ENCODE peak calls at places on chromosomes 4 and X, in seven cellular contexts. C is ureter; I is activated CD4-positive, alpha-beta T cell treated with anti-CD3 and anti-CD28 coated beads, Interleukin-2, amount 50 U/mL, for 4 hours; P is ACHN; W is fibroblast of pulmonary artery; H is transverse colon; O is 8988T. K is an unnamed sample.

GRCh38 chrX:134932528-134933217 is 58.1 kb upstream of the SMIM10 start:
- DNase-seq in C (no peak), I (no peak), P (peak), W (peak), H (no peak), O (no peak), K (no peak)

GRCh38 chrX:122739770-122740169 is 444.3 kb upstream of the GRIA3 start:
- DNase-seq in C (no peak), I (no peak), P (no peak), W (peak), H (no peak), O (no peak), K (no peak)

GRCh38 chr4:109011241-109012031 is 248.6 kb upstream of the ETNPPL start:
- DNase-seq in C (no peak), I (no peak), P (no peak), W (peak), H (no peak), O (no peak), K (no peak)

GRCh38 chr4:8291036-8291682 is 21.6 kb downstream of the HTRA3 start:
- DNase-seq in C (no peak), I (no peak), P (no peak), W (no peak), H (no peak), O (no peak), K (no peak)

GRCh38 chrX:130696542-130696941 is 206.5 kb downstream of the ENOX2 start:
- DNase-seq in C (no peak), I (no peak), P (no peak), W (no peak), H (no peak), O (no peak), K (no peak)

GRCh38 chr4:138919094-138919936 is 96.3 kb upstream of the NOCT start:
- DNase-seq in C (peak), I (peak), P (peak), W (peak), H (peak), O (no peak), K (peak)

GRCh38 chr4:83833920-83834319 is 298.0 kb downstream of the GPAT3 start:
- DNase-seq in C (no peak), I (no peak), P (no peak), W (no peak), H (no peak), O (no peak), K (no peak)

GRCh38 chrX:111133389-111133788 is 37.4 kb downstream of the PAK3 start:
- DNase-seq in C (no peak), I (no peak), P (no peak), W (peak), H (no peak), O (no peak), K (no peak)

GRCh38 chr4:107050525-107051135 is 14.5 kb upstream of the DKK2 start:
- DNase-seq in C (no peak), I (no peak), P (peak), W (no peak), H (no peak), O (no peak), K (no peak)

GRCh38 chr4:156293657-156294297 is 340.1 kb upstream of the CTSO start:
- DNase-seq in C (no peak), I (no peak), P (peak), W (peak), H (no peak), O (no peak), K (no peak)

GRCh38 chrX:46301903-46302302 is 243.3 kb downstream of the ZNF674 start:
- DNase-seq in C (no peak), I (no peak), P (no peak), W (no peak), H (no peak), O (no peak), K (no peak)

GRCh38 chr4:134936014-134936413 is 734.4 kb upstream of the PABPC4L start:
- DNase-seq in C (no peak), I (no peak), P (no peak), W (no peak), H (no peak), O (no peak), K (no peak)

GRCh38 chr4:15234101-15234500 is 193.7 kb upstream of the C1QTNF7 start:
- DNase-seq in C (no peak), I (no peak), P (no peak), W (peak), H (no peak), O (no peak), K (no peak)

GRCh38 chr4:78864405-78865024 is 74.7 kb downstream of the PAQR3 start:
- DNase-seq in C (no peak), I (no peak), P (peak), W (peak), H (no peak), O (no peak), K (no peak)

GRCh38 chrX:100404851-100405250 is 5.2 kb downstream of the PCDH19 start:
- DNase-seq in C (no peak), I (no peak), P (no peak), W (no peak), H (no peak), O (no peak), K (no peak)

K was measured in Peyer's patch.